ENCODE peak calls at places on chromosome 20, in six cellular contexts. K is heart left ventricle, M is HCT116, X is spleen, Y is transverse colon, S is tibial nerve. P is an unnamed sample.

GRCh38 chr20:18679020-18679419 is 91.2 kb downstream of the DTD1 start:
- DNase-seq in S (no peak), Y (no peak), K (no peak), X (no peak), M (no peak), P (no peak)

GRCh38 chr20:63469713-63470101 is 2.7 kb downstream of the KCNQ2 start:
- DNase-seq in X (no peak), Y (no peak), S (no peak), K (no peak), M (no peak), P (no peak)

GRCh38 chr20:53104889-53105288 is 132.7 kb downstream of the TSHZ2 start:
- DNase-seq in M (no peak), X (no peak), Y (no peak), K (no peak), S (no peak), P (no peak)

GRCh38 chr20:13610205-13610604 is 28.5 kb downstream of the TASP1 start:
- DNase-seq in X (no peak), M (no peak), S (no peak), K (no peak), Y (no peak), P (no peak)

GRCh38 chr20:53866787-53867740 is 203.3 kb downstream of the BCAS1 start:
- DNase-seq in M (no peak), X (no peak), K (no peak), Y (no peak), S (no peak), P (no peak)

GRCh38 chr20:63009988-63010769 is 3.4 kb upstream of the BHLHE23 start:
- DNase-seq in K (no peak), Y (peak), M (no peak), S (no peak), X (peak), P (no peak)

GRCh38 chr20:18654448-18654773 is 66.6 kb downstream of the DTD1 start:
- DNase-seq in X (no peak), K (no peak), S (no peak), M (no peak), Y (no peak), P (peak)

GRCh38 chr20:21074605-21075336 is 31.4 kb downstream of the LINC00237 start:
- DNase-seq in Y (no peak), M (peak), K (no peak), S (no peak), X (no peak), P (no peak)

GRCh38 chr20:48776306-48776705 is 51.5 kb downstream of the PREX1 start:
- DNase-seq in S (no peak), Y (no peak), X (peak), M (no peak), K (no peak), P (no peak)

GRCh38 chr20:49647509-49647908 is 66.2 kb downstream of the B4GALT5 start:
- DNase-seq in S (no peak), Y (no peak), X (no peak), K (no peak), M (no peak), P (no peak)

GRCh38 chr20:41696428-41696827 is 78.3 kb upstream of the CHD6 start:
- DNase-seq in K (no peak), S (no peak), M (no peak), Y (no peak), X (no peak), P (peak)

GRCh38 chr20:57831326-57831991 is 121.6 kb upstream of the PMEPA1 start:
- DNase-seq in X (no peak), S (no peak), M (no peak), Y (no peak), K (no peak), P (peak)

GRCh38 chr20:38165966-38166706 is 1.1 kb upstream of the TGM2 start:
- DNase-seq in K (no peak), M (no peak), X (no peak), S (no peak), Y (no peak), P (no peak)

GRCh38 chr20:35618372-35619131 is 2.9 kb downstream of the SPAG4 start:
- DNase-seq in X (peak), K (peak), M (no peak), S (no peak), Y (no peak), P (no peak)

GRCh38 chr20:5859611-5860010 is 90.7 kb downstream of the TRMT6 start:
- DNase-seq in S (no peak), Y (no peak), M (no peak), K (no peak), X (no peak), P (no peak)

GRCh38 chr20:22400440-22400839 is 183.9 kb downstream of the FOXA2 start:
- DNase-seq in M (no peak), K (no peak), Y (no peak), S (no peak), X (no peak), P (no peak)

GRCh38 chr20:41232971-41233926 is 84.3 kb downstream of the ZHX3 start:
- DNase-seq in K (no peak), X (no peak), Y (no peak), M (no peak), S (no peak), P (peak)

GRCh38 chr20:59035381-59035780 is 3.2 kb upstream of the ATP5F1E start:
- DNase-seq in X (no peak), K (no peak), Y (no peak), S (no peak), M (no peak), P (no peak)
- TF ChIP-seq POLR2A in X (no peak), K (no peak), Y (no peak), S (no peak), M (no peak), P (no peak)

DNA sequence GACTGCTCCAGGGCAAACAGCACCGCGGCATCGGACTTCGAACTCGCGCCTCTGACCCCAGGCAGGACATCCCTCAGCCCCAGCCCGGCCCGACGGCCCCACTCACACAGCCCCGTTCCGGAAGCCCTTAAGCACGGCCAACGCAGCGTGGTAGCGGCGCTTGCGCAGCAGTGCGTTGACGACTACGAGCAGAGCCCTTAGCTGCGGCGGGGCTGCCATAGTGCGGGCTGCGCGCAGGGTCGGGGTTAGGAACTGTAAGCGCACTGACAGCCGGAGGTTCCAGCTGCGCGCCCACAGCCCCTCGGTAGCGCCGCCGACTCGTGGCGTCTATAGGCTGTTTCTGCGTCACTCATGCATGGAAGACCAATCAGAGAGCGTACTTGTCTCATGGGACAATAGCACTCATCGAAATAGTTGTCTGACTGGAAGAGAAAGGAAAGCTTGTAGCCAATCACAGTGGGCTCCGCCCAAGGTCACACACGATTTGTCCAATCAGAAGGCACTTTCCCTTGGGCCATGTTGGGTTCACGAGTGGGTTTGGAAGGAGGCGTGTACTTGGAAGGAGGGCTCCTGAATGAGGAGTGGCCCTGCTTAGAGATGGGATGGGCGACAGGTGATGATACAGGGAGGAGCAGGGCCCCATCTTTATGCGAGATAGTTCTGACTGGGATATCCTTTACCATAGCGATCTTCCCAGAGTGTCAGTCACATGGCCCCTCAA is at the start of gene PXMP4:
- DNase-seq in K (peak), X (peak), M (peak), S (peak), Y (peak), P (peak)
- TF ChIP-seq CTCF in K (no peak), X (no peak), M (no peak), S (no peak), Y (no peak), P (no peak)

GRCh38 chr20:44990957-44991356 is 24.6 kb downstream of the STK4 start:
- DNase-seq in Y (no peak), X (no peak), M (no peak), S (no peak), K (no peak), P (no peak)

GRCh38 chr20:44997668-44998067 is 31.4 kb downstream of the STK4 start:
- DNase-seq in K (no peak), S (no peak), Y (no peak), M (no peak), X (no peak), P (no peak)

GRCh38 chr20:44997171-44997570 is 30.9 kb downstream of the STK4 start:
- DNase-seq in M (no peak), S (no peak), X (no peak), Y (no peak), K (no peak), P (no peak)

GRCh38 chr20:44990425-44990824 is 24.1 kb downstream of the STK4 start:
- DNase-seq in Y (no peak), K (no peak), S (no peak), M (no peak), X (no peak), P (no peak)

GRCh38 chr20:44993343-44993742 is 27.0 kb downstream of the STK4 start:
- DNase-seq in M (no peak), X (no peak), K (no peak), Y (no peak), S (no peak), P (no peak)
- TF ChIP-seq POLR2A in M (no peak), X (no peak), K (no peak), Y (no peak), S (no peak), P (no peak)

GRCh38 chr20:382291-383115 is 1.9 kb downstream of the TRIB3 start:
- DNase-seq in K (no peak), Y (no peak), M (no peak), S (no peak), X (peak), P (no peak)

GRCh38 chr20:383889-384288 is 3.3 kb downstream of the TRIB3 start:
- DNase-seq in Y (no peak), S (no peak), M (no peak), X (no peak), K (no peak), P (no peak)

GRCh38 chr20:378961-379336 is 1.6 kb upstream of the TRIB3 start:
- DNase-seq in Y (no peak), M (no peak), K (no peak), S (no peak), X (no peak), P (no peak)

GRCh38 chr20:381581-382290 is 1.2 kb downstream of the TRIB3 start:
- DNase-seq in S (peak), M (peak), Y (peak), X (peak), K (peak), P (peak)

DNA sequence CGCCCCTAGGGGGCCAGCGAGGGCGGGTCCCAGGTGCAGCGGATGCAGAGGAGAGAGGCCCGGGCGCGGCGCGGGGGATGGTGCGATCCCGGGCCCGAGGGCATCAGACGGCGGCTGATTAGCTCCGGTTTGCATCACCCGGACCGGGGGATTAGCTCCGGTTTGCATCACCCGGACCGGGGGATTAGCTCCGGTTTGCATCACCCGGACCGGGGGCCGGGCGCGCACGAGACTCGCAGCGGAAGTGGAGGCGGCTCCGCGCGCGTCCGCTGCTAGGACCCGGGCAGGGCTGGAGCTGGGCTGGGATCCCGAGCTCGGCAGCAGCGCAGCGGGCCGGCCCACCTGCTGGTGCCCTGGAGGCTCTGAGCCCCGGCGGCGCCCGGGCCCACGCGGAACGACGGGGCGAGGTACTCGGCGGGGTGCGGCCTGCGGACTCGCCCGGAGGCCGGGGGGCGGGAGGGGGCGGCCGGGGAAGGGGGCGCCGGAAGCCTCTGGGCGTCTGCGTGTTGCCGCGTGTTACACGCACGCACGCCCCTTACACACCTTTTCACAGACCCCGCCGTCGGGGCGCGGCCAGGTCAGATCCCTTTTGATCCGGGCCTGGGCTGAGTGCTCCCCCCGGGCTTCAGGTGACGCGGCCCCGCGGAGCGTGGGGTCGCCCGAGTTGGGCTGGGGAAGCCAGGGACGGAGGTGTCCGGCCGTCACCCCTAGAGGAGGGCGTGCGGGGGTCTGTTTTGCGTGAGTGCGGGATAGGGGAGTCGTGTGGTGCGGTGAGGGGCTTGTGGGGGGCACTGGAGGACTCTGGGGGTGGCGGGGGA is 412 bp downstream of the TRIB3 start:
- DNase-seq in S (no peak), M (peak), K (peak), Y (peak), X (peak), P (peak)
- TF ChIP-seq CTCF in S (no peak), M (no peak), K (no peak), Y (no peak), X (no peak), P (no peak)

GRCh38 chr20:32191422-32191821 is 16.1 kb downstream of the PLAGL2 start:
- DNase-seq in K (no peak), X (no peak), Y (no peak), M (no peak), S (no peak), P (no peak)

GRCh38 chr20:32192698-32193097 is 14.8 kb downstream of the PLAGL2 start:
- DNase-seq in Y (no peak), X (no peak), M (no peak), K (no peak), S (no peak), P (no peak)

GRCh38 chr20:32190608-32191415 is 16.7 kb downstream of the PLAGL2 start:
- DNase-seq in Y (no peak), M (no peak), K (no peak), S (no peak), X (no peak), P (no peak)

GRCh38 chr20:32189691-32190607 is 17.6 kb downstream of the PLAGL2 start:
- DNase-seq in S (peak), M (no peak), X (peak), Y (peak), K (peak), P (no peak)

DNA sequence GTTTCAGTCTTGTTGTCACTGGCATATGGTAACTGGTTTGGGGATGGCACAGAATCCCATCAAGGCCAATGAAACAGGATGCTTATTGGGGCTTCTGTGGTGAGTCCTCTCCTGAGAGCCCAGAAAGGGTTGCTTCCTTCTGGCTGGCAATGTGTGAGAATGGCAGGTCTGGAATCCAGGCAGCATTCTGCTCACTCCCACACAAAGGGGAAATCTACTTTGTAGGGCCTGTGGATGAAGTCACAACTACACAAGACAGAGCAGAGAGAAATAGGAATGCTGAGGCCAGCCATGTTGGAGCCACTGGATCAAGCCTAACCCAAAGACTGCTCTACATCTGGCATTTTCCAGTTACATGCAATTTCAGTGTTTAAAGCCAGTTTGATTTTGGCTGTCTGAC is 15.7 kb downstream of the PLAGL2 start:
- DNase-seq in S (no peak), Y (no peak), M (no peak), X (no peak), K (no peak), P (no peak)
- TF ChIP-seq POLR2A in S (no peak), Y (no peak), M (no peak), X (no peak), K (no peak), P (no peak)

P was measured in lower leg skin.